ENCODE peak calls at places on chromosomes 16 and 17, in seven cellular contexts. Z is GM18507; L is mucosa of descending colon; M is activated gamma-delta T cell treated with anti-CD3 and anti-CD28 coated beads, Interleukin-2, amount 50 U/mL, for 16 hours; A is AG08395; P is H4; N is EL. I is an unnamed sample.

GRCh38 chr16:48960830-48961229 is 320.8 kb downstream of the CBLN1 start:
- DNase-seq in N (no peak), A (no peak), M (no peak), L (no peak), P (no peak), Z (no peak), I (no peak)

GRCh38 chr16:53055603-53056527 is 1.1 kb downstream of the CHD9 start:
- DNase-seq in M (no peak), N (peak; percentile 76), P (peak; percentile 46), A (peak; percentile 33), Z (no peak), L (no peak), I (no peak)

GRCh38 chr17:80110927-80111701 is 9.7 kb downstream of the GAA start:
- DNase-seq in P (no peak), M (no peak), A (no peak), L (no peak), N (no peak), Z (no peak), I (no peak)

GRCh38 chr17:13721705-13722104 is 120.0 kb upstream of the HS3ST3A1 start:
- DNase-seq in P (no peak), L (no peak), A (no peak), Z (no peak), N (no peak), M (no peak), I (no peak)

GRCh38 chr17:41937970-41938851 is 7.8 kb downstream of the ODAD4 start:
- DNase-seq in A (no peak), P (no peak), Z (no peak), L (no peak), M (no peak), N (no peak), I (no peak)

GRCh38 chr17:4440021-4440420 is 6.3 kb downstream of the SPNS3 start:
- DNase-seq in A (no peak), P (no peak), Z (no peak), N (no peak), M (no peak), L (no peak), I (no peak)

GRCh38 chr16:83300326-83300725 is 507.5 kb upstream of the HSBP1 start:
- DNase-seq in M (no peak), Z (no peak), P (no peak), N (no peak), A (no peak), L (no peak), I (no peak)

GRCh38 chr16:70664325-70665112 is 18.2 kb downstream of the IL34 start:
- DNase-seq in M (no peak), N (no peak), P (no peak), L (peak; percentile 52), Z (no peak), A (no peak), I (no peak)

GRCh38 chr16:21646721-21647561 is 5.5 kb downstream of the IGSF6 start:
- DNase-seq in M (peak; percentile 63), L (peak; percentile 74), P (peak; percentile 38), A (no peak), N (no peak), Z (peak; percentile 62), I (peak; percentile 99)

I was measured in GM12878.